ENCODE peak calls at places on chromosomes 3 and 15, in eight cellular contexts. T is cardiac muscle cell, H is fibroblast of the aortic adventitia, O is bronchial epithelial cell, U is adrenal gland, K is MCF 10A, F is HFFc6, Q is Calu3. P is an unnamed sample.

GRCh38 chr3:126528800-126529541 is 5.0 kb downstream of the CHST13 start:
- DNase-seq in T (peak), H (peak), Q (peak), U (peak), K (no peak), F (no peak), O (no peak), P (peak)

GRCh38 chr3:72487078-72487765 is 361.0 kb downstream of the SHQ1 start:
- DNase-seq in H (peak), U (peak), Q (peak), K (peak), O (peak), T (peak), F (peak), P (peak)

GRCh38 chr15:41180206-41180789 is 50.3 kb downstream of the EXD1 start:
- DNase-seq in K (no peak), U (no peak), H (peak), Q (no peak), T (no peak), F (peak), O (no peak), P (no peak)

GRCh38 chr3:42192334-42193200 is 73.4 kb downstream of the CCK start:
- DNase-seq in F (peak), Q (no peak), H (no peak), O (no peak), T (peak), U (no peak), K (no peak), P (no peak)

GRCh38 chr15:91338763-91339162 is 238.7 kb downstream of the SV2B start:
- DNase-seq in U (no peak), O (peak), F (no peak), T (peak), Q (peak), K (peak), H (peak), P (peak)

GRCh38 chr3:17469520-17469919 is 272.9 kb downstream of the TBC1D5 start:
- DNase-seq in K (peak), H (no peak), Q (no peak), O (peak), T (no peak), F (no peak), U (no peak), P (peak)

GRCh38 chr3:44478055-44478468 is 592 bp upstream of the ZNF445 start:
- DNase-seq in T (no peak), F (no peak), U (no peak), H (no peak), K (no peak), Q (no peak), O (peak), P (no peak)

GRCh38 chr3:113495035-113495434 is 19.9 kb downstream of the SPICE1 start:
- DNase-seq in U (peak), O (peak), F (peak), K (peak), T (peak), Q (peak), H (peak), P (peak)

GRCh38 chr15:89003865-89004725 is 84.2 kb upstream of the ABHD2 start:
- DNase-seq in K (peak), F (no peak), T (peak), O (peak), Q (no peak), U (peak), H (peak), P (peak)

GRCh38 chr15:98865397-98866339 is 141.9 kb downstream of the PGPEP1L start:
- DNase-seq in K (peak), O (peak), H (peak), F (peak), T (peak), U (peak), Q (peak), P (peak)

GRCh38 chr3:14925729-14926591 is 21.4 kb upstream of the NR2C2 start:
- DNase-seq in H (peak), F (peak), O (peak), Q (peak), U (no peak), T (peak), K (peak), P (peak)

GRCh38 chr3:85801955-85802354 is 843.2 kb downstream of the CADM2 start:
- DNase-seq in F (no peak), Q (peak), U (no peak), K (peak), H (no peak), O (peak), T (no peak), P (peak)

GRCh38 chr3:159417761-159418160 is 570.9 kb upstream of the IL12A start:
- DNase-seq in H (no peak), Q (no peak), O (peak), T (no peak), K (no peak), U (no peak), F (no peak), P (peak)

GRCh38 chr15:84858231-84858630 is 26.2 kb upstream of the SLC28A1 start:
- DNase-seq in K (no peak), T (no peak), H (no peak), O (no peak), F (no peak), Q (no peak), U (no peak), P (no peak)

GRCh38 chr3:165195628-165196576 is at the start of gene SLITRK3:
- DNase-seq in H (no peak), K (no peak), O (no peak), F (no peak), Q (no peak), U (no peak), T (no peak), P (no peak)

GRCh38 chr3:157823050-157823449 is 283.2 kb downstream of the SHOX2 start:
- DNase-seq in F (no peak), K (no peak), O (no peak), T (no peak), U (no peak), H (no peak), Q (no peak), P (no peak)
- TF ChIP-seq CTCF in F (no peak), K (no peak), O (no peak), T (no peak), U (no peak), H (no peak), Q (no peak), P (peak)

GRCh38 chr3:122943828-122944190 is 83.8 kb downstream of the SEMA5B start:
- DNase-seq in K (no peak), T (no peak), U (no peak), F (no peak), O (no peak), Q (no peak), H (no peak), P (no peak)

GRCh38 chr3:122942937-122943827 is 84.4 kb downstream of the SEMA5B start:
- DNase-seq in U (peak), Q (peak), F (peak), K (peak), O (peak), H (peak), T (peak), P (peak)

GRCh38 chr3:122940628-122941086 is 86.9 kb downstream of the SEMA5B start:
- DNase-seq in U (peak), H (peak), O (no peak), T (peak), Q (no peak), K (no peak), F (no peak), P (no peak)

GRCh38 chr3:122942241-122942640 is 85.3 kb downstream of the SEMA5B start:
- DNase-seq in O (peak), K (peak), Q (no peak), F (no peak), U (no peak), H (no peak), T (no peak), P (peak)

DNA sequence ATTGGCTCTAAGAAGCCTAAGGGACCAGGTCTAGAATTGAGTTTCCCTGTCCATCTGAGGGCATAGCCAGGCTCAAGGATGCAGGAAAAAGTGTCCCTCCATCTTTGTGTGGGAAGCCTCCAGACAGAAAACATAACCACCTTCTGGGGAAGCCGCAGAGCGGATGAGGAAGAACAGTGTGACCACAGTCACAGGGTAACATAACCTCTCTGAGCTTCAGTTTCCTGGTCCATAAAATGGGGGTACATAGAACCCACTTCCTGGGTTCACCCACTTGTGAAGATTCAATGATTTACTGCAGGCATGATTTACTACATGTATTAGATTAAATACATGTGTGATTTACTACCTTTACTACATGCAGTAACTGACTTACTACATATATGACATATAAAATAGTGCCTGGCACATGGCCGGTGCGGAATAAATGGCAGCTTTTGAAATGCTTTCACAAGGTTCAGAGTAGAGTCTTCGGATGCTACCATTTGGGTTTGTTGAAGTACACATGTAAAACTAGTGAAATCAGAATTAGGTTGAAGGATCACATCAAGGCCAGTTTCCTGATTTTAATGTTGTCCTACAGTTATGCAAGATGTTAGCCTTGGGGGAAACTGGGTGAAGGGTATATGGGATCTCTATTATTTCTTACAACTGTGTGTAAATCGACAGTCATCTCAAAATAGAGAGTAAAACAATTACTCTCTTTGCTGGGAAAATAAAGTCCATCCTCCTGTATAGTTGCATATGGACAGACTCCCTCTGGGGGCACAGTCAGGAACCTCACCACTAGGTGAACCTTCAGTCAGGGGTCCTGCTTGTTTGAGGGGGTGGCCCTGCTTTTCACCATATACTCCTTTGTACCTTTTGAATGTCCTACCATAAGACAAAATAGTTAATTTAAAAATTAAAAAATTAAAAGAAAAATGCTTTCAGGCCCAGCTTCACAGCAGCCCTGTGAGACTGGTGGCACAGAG is 86.0 kb downstream of the SEMA5B start:
- DNase-seq in H (no peak), K (peak), Q (no peak), U (no peak), F (peak), T (no peak), O (no peak), P (no peak)
- TF ChIP-seq CTCF in H (peak), K (peak), Q (no peak), U (no peak), F (peak), T (peak), O (peak), P (peak)

DNA sequence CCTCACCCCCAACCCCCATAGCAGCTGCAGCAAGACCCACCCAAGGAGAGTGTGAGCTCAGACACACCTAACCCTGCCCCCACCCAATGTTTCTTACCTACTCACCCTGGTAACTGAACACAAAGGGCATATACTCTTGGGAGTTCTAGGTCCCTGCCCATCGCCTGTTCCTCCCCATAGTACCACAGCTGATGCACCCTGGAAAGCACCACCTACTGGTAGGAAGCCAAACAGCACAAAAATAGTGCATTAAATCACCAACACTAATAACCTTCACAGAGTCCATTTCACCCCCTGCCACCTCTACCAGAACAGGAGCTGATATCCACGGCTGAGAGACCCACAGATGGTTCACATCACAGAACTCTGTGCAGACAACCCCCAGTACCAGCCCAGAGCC is 245.2 kb downstream of the EFHB start:
- DNase-seq in U (no peak), Q (no peak), H (no peak), K (peak), F (no peak), T (no peak), O (no peak), P (no peak)
- TF ChIP-seq CTCF in U (no peak), Q (no peak), H (no peak), K (peak), F (no peak), T (no peak), O (no peak), P (no peak)

GRCh38 chr3:12691733-12692132 is 27.8 kb upstream of the RAF1 start:
- DNase-seq in Q (no peak), K (no peak), O (no peak), U (no peak), H (no peak), T (no peak), F (no peak), P (no peak)
- TF ChIP-seq CTCF in Q (no peak), K (no peak), O (no peak), U (no peak), H (no peak), T (no peak), F (no peak), P (no peak)

GRCh38 chr15:29695486-29696167 is 126.6 kb downstream of the TJP1 start:
- DNase-seq in H (no peak), F (no peak), Q (no peak), T (no peak), O (no peak), U (no peak), K (no peak), P (no peak)
- TF ChIP-seq CTCF in H (no peak), F (no peak), Q (no peak), T (no peak), O (no peak), U (no peak), K (no peak), P (no peak)

DNA sequence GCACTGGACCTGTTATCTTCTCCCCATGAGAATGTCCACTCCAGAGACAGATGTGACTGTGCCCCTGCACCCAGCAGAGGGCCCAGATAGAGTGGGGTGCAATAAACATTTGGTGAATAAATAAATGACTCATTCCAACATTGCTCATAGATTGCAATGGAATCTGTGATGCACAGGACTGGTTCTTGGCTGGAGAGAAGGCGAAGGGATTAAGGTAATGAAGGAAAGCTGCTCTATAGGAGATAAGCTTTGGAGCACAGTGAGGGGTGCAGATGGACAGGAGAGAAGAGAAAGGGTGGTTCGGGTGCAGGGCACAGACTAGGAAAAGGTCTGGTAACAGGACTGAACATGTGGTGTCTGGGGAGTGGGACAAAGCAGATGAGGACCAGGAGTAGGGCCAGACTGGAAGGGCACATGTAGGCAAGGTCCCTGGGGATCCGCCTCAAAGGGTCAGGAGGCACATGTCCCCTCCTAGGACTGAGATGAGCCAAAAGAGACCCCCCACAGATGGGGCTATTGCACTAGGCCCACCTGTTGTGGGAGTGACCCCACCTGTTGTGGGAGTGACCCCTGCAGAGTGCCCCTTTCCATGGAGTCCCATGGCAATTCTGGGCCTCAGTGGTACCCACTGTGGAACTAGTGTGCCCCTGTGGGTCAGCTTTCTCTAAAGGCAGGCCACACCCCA is 17.5 kb upstream of the POC1A start:
- DNase-seq in F (peak), T (peak), H (peak), Q (no peak), U (peak), K (peak), O (peak), P (peak)
- TF ChIP-seq CTCF in F (peak), T (no peak), H (peak), Q (no peak), U (no peak), K (no peak), O (peak), P (peak)

GRCh38 chr15:77064539-77065308 is 6.2 kb downstream of the TSPAN3 start:
- DNase-seq in F (no peak), H (no peak), K (peak), Q (peak), O (peak), U (no peak), T (no peak), P (peak)
- TF ChIP-seq CTCF in F (peak), H (no peak), K (no peak), Q (no peak), O (peak), U (no peak), T (no peak), P (no peak)

GRCh38 chr15:80620931-80621330 is 74.2 kb upstream of the ABHD17C start:
- DNase-seq in H (no peak), O (no peak), U (no peak), T (no peak), Q (no peak), K (no peak), F (no peak), P (no peak)

GRCh38 chr15:80615783-80616391 is 79.2 kb upstream of the ABHD17C start:
- DNase-seq in T (peak), O (peak), K (peak), F (peak), H (peak), U (peak), Q (peak), P (peak)

GRCh38 chr15:80618666-80619481 is 76.2 kb upstream of the ABHD17C start:
- DNase-seq in O (no peak), K (no peak), F (no peak), H (peak), Q (no peak), T (no peak), U (no peak), P (peak)

GRCh38 chr15:80620141-80620540 is 75.0 kb upstream of the ABHD17C start:
- DNase-seq in Q (no peak), F (no peak), H (no peak), U (no peak), K (no peak), O (no peak), T (no peak), P (no peak)

GRCh38 chr15:80619677-80620076 is 75.4 kb upstream of the ABHD17C start:
- DNase-seq in H (peak), T (peak), K (no peak), Q (no peak), U (no peak), F (peak), O (no peak), P (peak)
- TF ChIP-seq CTCF in H (peak), T (peak), K (no peak), Q (no peak), U (peak), F (peak), O (peak), P (peak)

GRCh38 chr3:64489361-64490044 is 198.3 kb downstream of the ADAMTS9 start:
- DNase-seq in O (peak), K (no peak), T (peak), H (no peak), U (peak), F (no peak), Q (peak), P (peak)
- TF ChIP-seq CTCF in O (no peak), K (no peak), T (no peak), H (no peak), U (no peak), F (no peak), Q (no peak), P (no peak)

P was measured in epithelial cell of esophagus.